ENCODE peak calls at places on chromosomes 11 and 22, in four cellular contexts. O, P, Q and H are unnamed samples.

GRCh38 chr22:23685205-23685784 is 5.5 kb upstream of the RGL4 start:
- DNase-seq in O (no peak), P (no peak), Q (no peak), H (no peak)

GRCh38 chr11:66363805-66364535 is 7.6 kb downstream of the SLC29A2 start:
- DNase-seq in O (no peak), P (no peak), Q (no peak), H (no peak)

GRCh38 chr11:36273110-36273509 is 16.1 kb downstream of the COMMD9 start:
- DNase-seq in O (no peak), P (no peak), Q (no peak), H (no peak)

GRCh38 chr22:43275545-43275981 is 67.6 kb downstream of the SCUBE1 start:
- DNase-seq in O (no peak), P (no peak), Q (no peak), H (no peak)

GRCh38 chr11:1652442-1652777 is 22.8 kb downstream of the KRTAP5-5 start:
- DNase-seq in O (no peak), P (no peak), Q (no peak), H (no peak)

GRCh38 chr11:28673687-28674431 is 565.7 kb downstream of the METTL15 start:
- DNase-seq in O (no peak), P (no peak), Q (no peak), H (no peak)

GRCh38 chr11:27310182-27310581 is 52.8 kb downstream of the CCDC34 start:
- DNase-seq in O (no peak), P (no peak), Q (no peak), H (no peak)

GRCh38 chr11:129951201-129951882 is 51.3 kb downstream of the PRDM10 start:
- DNase-seq in O (no peak), P (no peak), Q (no peak), H (no peak)

GRCh38 chr22:39927544-39927943 is 26.7 kb downstream of the GRAP2 start:
- DNase-seq in O (no peak), P (no peak), Q (no peak), H (no peak)

GRCh38 chr11:31968774-31969433 is 122.0 kb upstream of the RCN1 start:
- DNase-seq in O (no peak), P (no peak), Q (no peak), H (no peak)

GRCh38 chr11:130480166-130480565 is 31.7 kb downstream of the ADAMTS15 start:
- DNase-seq in O (no peak), P (no peak), Q (no peak), H (no peak)

GRCh38 chr11:31442086-31442485 is 67.3 kb downstream of the IMMP1L start:
- DNase-seq in O (no peak), P (no peak), Q (no peak), H (no peak)

GRCh38 chr22:27512283-27512761 is 289.2 kb downstream of the MN1 start:
- DNase-seq in O (no peak), P (peak; percentile 88), Q (peak; percentile 15), H (no peak)

GRCh38 chr22:24432059-24432853 is 4.9 kb downstream of the ADORA2A start:
- DNase-seq in O (no peak), P (peak; percentile 87), Q (peak; percentile 62), H (no peak)

DNA sequence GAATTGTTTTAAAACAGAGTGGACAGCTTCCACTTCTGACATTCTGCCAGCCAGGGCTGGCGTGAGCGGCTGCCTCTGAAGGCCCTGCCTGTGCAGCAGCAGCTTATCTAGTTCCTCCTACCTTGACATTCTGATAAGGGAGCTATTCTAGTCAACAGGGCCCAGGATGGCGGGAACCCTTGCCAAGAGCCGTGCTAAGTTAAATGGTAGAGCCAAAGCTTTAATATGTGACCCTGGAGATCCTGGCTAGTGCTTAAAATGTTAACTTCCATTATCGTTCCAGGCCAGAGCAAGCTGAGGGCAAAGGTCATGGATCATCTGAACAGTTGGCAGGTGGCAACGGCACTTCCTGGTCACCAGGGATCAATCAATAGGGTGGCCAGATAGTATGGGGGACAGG is 3.5 kb downstream of the KCNJ5 start:
- DNase-seq in O (no peak), P (peak; percentile 53), Q (no peak), H (no peak)
- TF ChIP-seq POLR2AphosphoS5 in O (no peak), P (no peak), Q (no peak), H (no peak)

GRCh38 chr11:119196833-119197483 is 9.2 kb upstream of the CBL start:
- DNase-seq in O (no peak), P (peak; percentile 77), Q (peak; percentile 73), H (no peak)
- TF ChIP-seq POLR2AphosphoS5 in O (peak; percentile 31), P (no peak), Q (peak; percentile 61), H (no peak)

GRCh38 chr11:110711776-110712642 is at the start of gene ARHGAP20:
- DNase-seq in O (peak; percentile 96), P (peak; percentile 85), Q (peak; percentile 42), H (no peak)
- TF ChIP-seq POLR2AphosphoS5 in O (no peak), P (peak; percentile 38), Q (no peak), H (no peak)

GRCh38 chr11:70622091-70622490 is 223.8 kb downstream of the CTTN start:
- DNase-seq in O (no peak), P (no peak), Q (no peak), H (no peak)
- TF ChIP-seq POLR2AphosphoS5 in O (no peak), P (no peak), Q (no peak), H (no peak)

GRCh38 chr11:109205312-109205711 is 216.7 kb upstream of the C11orf87 start:
- DNase-seq in O (no peak), P (no peak), Q (no peak), H (no peak)
- TF ChIP-seq POLR2AphosphoS5 in O (no peak), P (no peak), Q (no peak), H (no peak)

GRCh38 chr11:19953342-19953741 is 206.9 kb downstream of the DBX1 start:
- DNase-seq in O (no peak), P (no peak), Q (no peak), H (no peak)

GRCh38 chr11:19954899-19955298 is 205.4 kb downstream of the DBX1 start:
- DNase-seq in O (no peak), P (no peak), Q (no peak), H (no peak)

GRCh38 chr11:19952101-19952605 is 208.1 kb downstream of the DBX1 start:
- DNase-seq in O (no peak), P (no peak), Q (no peak), H (no peak)

GRCh38 chr11:19953909-19954308 is 206.4 kb downstream of the DBX1 start:
- DNase-seq in O (no peak), P (no peak), Q (no peak), H (no peak)

DNA sequence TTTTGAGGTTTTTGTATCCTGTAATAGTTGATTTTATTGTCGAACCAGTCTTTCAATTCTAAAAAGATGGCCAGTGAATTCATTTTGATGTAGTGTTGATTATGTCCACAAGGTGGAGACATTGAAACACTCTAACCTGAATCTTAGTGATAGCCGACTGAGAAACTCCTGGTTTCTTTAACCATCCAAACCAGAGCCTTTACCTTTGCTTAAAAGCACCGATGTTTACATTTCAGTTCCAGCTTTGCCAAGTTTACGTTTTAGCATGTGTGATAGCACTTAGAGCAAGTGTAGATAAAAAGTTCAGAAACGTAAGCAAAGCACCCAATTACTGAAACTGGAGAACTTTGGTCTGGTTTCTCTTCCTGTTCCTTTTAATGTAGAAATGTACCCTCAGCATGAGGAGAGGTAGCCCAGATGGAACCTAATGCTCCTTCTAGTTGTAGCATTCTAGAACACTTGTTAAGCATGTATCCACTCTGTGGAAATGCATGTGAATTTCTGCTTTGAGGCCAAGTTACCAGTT is 208.7 kb downstream of the DBX1 start:
- DNase-seq in O (no peak), P (no peak), Q (peak; percentile 46), H (no peak)
- TF ChIP-seq POLR2AphosphoS5 in O (no peak), P (peak; percentile 42), Q (peak; percentile 40), H (no peak)

GRCh38 chr11:85953491-85954143 is 98.4 kb downstream of the CCDC83 start:
- DNase-seq in O (no peak), P (no peak), Q (no peak), H (no peak)
- TF ChIP-seq POLR2AphosphoS5 in O (peak; percentile 46), P (no peak), Q (no peak), H (no peak)

DNA sequence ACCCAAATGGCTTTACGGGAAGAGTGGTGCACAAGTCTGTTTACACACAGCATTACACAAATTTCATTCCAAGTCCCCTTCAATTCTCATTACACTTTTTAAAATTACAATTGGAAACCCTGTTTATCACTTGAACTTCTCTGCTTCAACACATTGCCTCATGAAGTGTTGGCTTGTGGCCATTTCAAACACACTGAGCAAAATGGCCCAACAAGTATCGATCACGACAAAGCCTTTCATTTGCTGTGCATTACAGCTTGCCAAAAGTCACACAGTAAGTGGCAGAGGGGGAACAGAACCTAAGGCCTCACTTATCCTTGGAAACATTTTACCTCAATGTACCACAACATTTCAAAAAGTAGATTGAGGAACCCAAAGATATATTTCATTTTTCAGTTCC is 18.0 kb upstream of the TPH1 start:
- DNase-seq in O (no peak), P (no peak), Q (no peak), H (no peak)
- TF ChIP-seq POLR2AphosphoS5 in O (no peak), P (no peak), Q (no peak), H (no peak)

GRCh38 chr11:84316866-84317560 is 1030.8 kb upstream of the CCDC90B start:
- DNase-seq in O (peak; percentile 30), P (no peak), Q (no peak), H (no peak)

GRCh38 chr11:84319853-84320252 is 1033.7 kb upstream of the CCDC90B start:
- DNase-seq in O (no peak), P (no peak), Q (no peak), H (no peak)

GRCh38 chr11:84310261-84310660 is 1024.1 kb upstream of the CCDC90B start:
- DNase-seq in O (no peak), P (no peak), Q (no peak), H (no peak)

GRCh38 chr11:84313830-84314359 is 1027.7 kb upstream of the CCDC90B start:
- DNase-seq in O (no peak), P (no peak), Q (no peak), H (no peak)
- TF ChIP-seq POLR2AphosphoS5 in O (no peak), P (no peak), Q (no peak), H (no peak)

GRCh38 chr11:95650271-95650670 is 139.3 kb downstream of the FAM76B start:
- DNase-seq in O (no peak), P (no peak), Q (no peak), H (no peak)

GRCh38 chr11:95647805-95648379 is 141.7 kb downstream of the FAM76B start:
- DNase-seq in O (no peak), P (no peak), Q (no peak), H (no peak)

GRCh38 chr11:95653099-95653498 is 136.5 kb downstream of the FAM76B start:
- DNase-seq in O (no peak), P (no peak), Q (no peak), H (no peak)

GRCh38 chr11:95652002-95652472 is 137.5 kb downstream of the FAM76B start:
- DNase-seq in O (no peak), P (no peak), Q (peak; percentile 16), H (no peak)

GRCh38 chr11:95647355-95647754 is 142.2 kb downstream of the FAM76B start:
- DNase-seq in O (no peak), P (peak; percentile 78), Q (peak; percentile 76), H (peak; percentile 88)
- TF ChIP-seq POLR2AphosphoS5 in O (no peak), P (peak; percentile 86), Q (peak; percentile 93), H (peak; percentile 22)